ENCODE peak calls at places on chromosomes 6 and 20, in four cellular contexts. E, B, W and K are unnamed samples.

GRCh38 chr6:7239590-7239948 is 73.4 kb downstream of the SSR1 start:
- DNase-seq in W (no peak), B (no peak), E (no peak), K (no peak)

GRCh38 chr6:10719386-10720228 is 3.3 kb upstream of the TMEM14C start:
- DNase-seq in W (peak; percentile 44), B (no peak), E (no peak), K (no peak)

GRCh38 chr6:149934249-149935156 is 7.3 kb upstream of the ULBP2 start:
- DNase-seq in B (no peak), W (peak; percentile 91), E (no peak), K (peak; percentile 45)

GRCh38 chr20:53181866-53182376 is 209.8 kb downstream of the TSHZ2 start:
- DNase-seq in B (no peak), E (no peak), W (no peak), K (no peak)

GRCh38 chr6:83216806-83217205 is 23.6 kb downstream of the RWDD2A start:
- DNase-seq in B (no peak), W (no peak), E (no peak), K (no peak)

GRCh38 chr20:62030834-62031434 is 34.7 kb downstream of the TAF4 start:
- DNase-seq in B (no peak), E (no peak), W (no peak), K (no peak)

GRCh38 chr6:163706688-163707087 is 292.2 kb downstream of the QKI start:
- DNase-seq in E (no peak), W (no peak), B (no peak), K (no peak)

GRCh38 chr6:79598012-79598411 is 33.1 kb upstream of the SH3BGRL2 start:
- DNase-seq in W (no peak), B (no peak), E (no peak), K (no peak)

GRCh38 chr6:11824986-11825385 is 46.4 kb upstream of the ADTRP start:
- DNase-seq in B (no peak), W (no peak), E (no peak), K (no peak)

GRCh38 chr6:30691208-30691872 is 556 bp upstream of the NRM start:
- DNase-seq in E (no peak), W (no peak), B (no peak), K (no peak)

GRCh38 chr6:21992178-21992967 is 304.5 kb downstream of the PRL start:
- DNase-seq in E (no peak), W (peak; percentile 11), B (peak; percentile 35), K (no peak)

GRCh38 chr6:39772559-39773283 is 19.5 kb upstream of the DAAM2 start:
- DNase-seq in E (no peak), W (no peak), B (peak; percentile 86), K (no peak)

GRCh38 chr6:30361661-30362060 is 16.7 kb downstream of the RPP21 start:
- DNase-seq in B (no peak), W (no peak), E (no peak), K (no peak)

GRCh38 chr6:149271348-149272340 is 45.9 kb upstream of the TAB2 start:
- DNase-seq in W (peak; percentile 35), E (peak; percentile 84), B (no peak), K (no peak)

GRCh38 chr6:168335341-168335740 is 15.8 kb upstream of the DACT2 start:
- DNase-seq in B (no peak), W (no peak), E (no peak), K (no peak)

GRCh38 chr6:139834232-139834631 is 459.8 kb upstream of the CITED2 start:
- DNase-seq in E (no peak), B (no peak), W (no peak), K (no peak)

GRCh38 chr6:19994909-19995308 is 157.7 kb downstream of the ID4 start:
- DNase-seq in W (no peak), B (no peak), E (no peak), K (no peak)

GRCh38 chr20:38764563-38765355 is 16.5 kb downstream of the ACTR5 start:
- DNase-seq in B (peak; percentile 28), W (no peak), E (no peak), K (peak; percentile 43)

GRCh38 chr20:63500902-63501817 is 2.3 kb upstream of the EEF1A2 start:
- DNase-seq in W (no peak), B (no peak), E (no peak), K (no peak)

GRCh38 chr20:53750827-53751393 is 157.3 kb upstream of the ZNF217 start:
- DNase-seq in W (no peak), B (peak; percentile 95), E (no peak), K (peak; percentile 91)

GRCh38 chr6:46964716-46965519 is 43.2 kb upstream of the ADGRF5 start:
- DNase-seq in B (no peak), W (no peak), E (no peak), K (no peak)

GRCh38 chr6:16783952-16784351 is 22.7 kb upstream of the ATXN1 start:
- DNase-seq in E (no peak), W (no peak), B (no peak), K (no peak)

GRCh38 chr6:11766589-11767450 is 11.8 kb downstream of the ADTRP start:
- DNase-seq in B (peak; percentile 95), W (no peak), E (no peak), K (peak; percentile 81)

GRCh38 chr6:109527989-109528388 is 45.0 kb upstream of the ZBTB24 start:
- DNase-seq in E (no peak), W (no peak), B (no peak), K (no peak)

GRCh38 chr6:80163754-80164187 is 57.3 kb downstream of the BCKDHB start:
- DNase-seq in W (no peak), E (no peak), B (peak; percentile 36), K (peak; percentile 35)

GRCh38 chr6:41638002-41638800 is at the start of gene MDFI:
- DNase-seq in B (no peak), E (peak; percentile 55), W (no peak), K (no peak)

GRCh38 chr20:444862-445426 is 17.4 kb downstream of the TBC1D20 start:
- DNase-seq in E (no peak), W (no peak), B (peak; percentile 39), K (no peak)

GRCh38 chr6:170102038-170102437 is 188.8 kb downstream of the DLL1 start:
- DNase-seq in W (no peak), E (peak; percentile 55), B (no peak), K (no peak)

GRCh38 chr20:57934007-57934805 is 224.4 kb upstream of the PMEPA1 start:
- DNase-seq in E (no peak), B (no peak), W (peak; percentile 39), K (no peak)

GRCh38 chr20:4090756-4091331 is 75.5 kb upstream of the RNF24 start:
- DNase-seq in E (no peak), B (no peak), W (no peak), K (no peak)

GRCh38 chr20:64150756-64151633 is 13.3 kb upstream of the MYT1 start:
- DNase-seq in E (peak; percentile 47), B (no peak), W (no peak), K (no peak)

GRCh38 chr6:44264154-44265002 is 973 bp downstream of the NFKBIE start:
- DNase-seq in B (no peak), W (peak; percentile 60), E (peak; percentile 95), K (no peak)

GRCh38 chr6:82178759-82179112 is 68.8 kb downstream of the IBTK start:
- DNase-seq in E (no peak), B (no peak), W (no peak), K (no peak)

GRCh38 chr20:13183005-13183404 is 38.1 kb upstream of the ISM1 start:
- DNase-seq in E (no peak), W (no peak), B (no peak), K (no peak)

GRCh38 chr20:10558635-10559187 is 115.1 kb downstream of the JAG1 start:
- DNase-seq in E (no peak), W (no peak), B (peak; percentile 83), K (peak; percentile 71)

GRCh38 chr20:23086931-23087411 is 847 bp upstream of the CD93 start:
- DNase-seq in E (peak; percentile 85), B (no peak), W (no peak), K (no peak)

GRCh38 chr6:125597411-125598253 is 151.8 kb upstream of the HEY2 start:
- DNase-seq in B (no peak), E (no peak), W (peak; percentile 11), K (no peak)

GRCh38 chr6:131199568-131200272 is 64.5 kb downstream of the AKAP7 start:
- DNase-seq in E (peak; percentile 87), B (no peak), W (peak; percentile 67), K (peak; percentile 71)

GRCh38 chr6:129120856-129121255 is 237.9 kb downstream of the LAMA2 start:
- DNase-seq in E (no peak), W (no peak), B (no peak), K (no peak)

GRCh38 chr20:43959079-43959919 is 44.6 kb downstream of the TOX2 start:
- DNase-seq in B (no peak), W (peak; percentile 39), E (peak; percentile 72), K (no peak)

GRCh38 chr6:56527934-56528333 is 114.8 kb downstream of the DST start:
- DNase-seq in B (no peak), E (no peak), W (no peak), K (no peak)
- H3K4me3 ChIP-seq in B (no peak overlapping the region), E (no peak overlapping the region), W (no peak overlapping the region), K (no peak overlapping the region)

DNA sequence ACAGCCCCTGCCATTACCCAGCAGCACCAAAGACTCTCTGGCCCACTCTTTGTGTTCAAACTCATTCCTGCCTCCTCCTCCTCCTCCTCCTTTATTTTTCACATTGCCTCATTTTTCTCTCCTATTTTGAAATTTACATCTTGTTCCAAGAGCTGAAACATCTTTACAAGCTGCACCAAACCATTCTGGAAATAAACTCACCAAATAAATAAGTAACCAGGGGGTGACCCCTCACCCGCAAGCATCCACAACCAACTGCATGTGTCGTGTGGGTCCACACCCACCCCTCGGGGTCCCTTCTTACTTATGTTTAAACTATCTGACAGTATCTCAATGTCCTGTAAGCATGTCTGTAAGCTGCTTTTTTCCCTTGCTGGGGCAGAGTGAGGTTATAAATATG is 1.4 kb downstream of the KCNB1 start:
- DNase-seq in E (no peak), B (no peak), W (no peak), K (no peak)
- H3K4me3 ChIP-seq in E (no peak overlapping the region), B (no peak overlapping the region), W (no peak overlapping the region), K (no peak overlapping the region)

GRCh38 chr6:95518630-95519227 is 58.6 kb upstream of the MANEA start:
- DNase-seq in E (peak; percentile 63), W (no peak), B (no peak), K (no peak)
- H3K4me3 ChIP-seq in E (no peak overlapping the region), W (no peak overlapping the region), B (no peak overlapping the region), K (no peak overlapping the region)

DNA sequence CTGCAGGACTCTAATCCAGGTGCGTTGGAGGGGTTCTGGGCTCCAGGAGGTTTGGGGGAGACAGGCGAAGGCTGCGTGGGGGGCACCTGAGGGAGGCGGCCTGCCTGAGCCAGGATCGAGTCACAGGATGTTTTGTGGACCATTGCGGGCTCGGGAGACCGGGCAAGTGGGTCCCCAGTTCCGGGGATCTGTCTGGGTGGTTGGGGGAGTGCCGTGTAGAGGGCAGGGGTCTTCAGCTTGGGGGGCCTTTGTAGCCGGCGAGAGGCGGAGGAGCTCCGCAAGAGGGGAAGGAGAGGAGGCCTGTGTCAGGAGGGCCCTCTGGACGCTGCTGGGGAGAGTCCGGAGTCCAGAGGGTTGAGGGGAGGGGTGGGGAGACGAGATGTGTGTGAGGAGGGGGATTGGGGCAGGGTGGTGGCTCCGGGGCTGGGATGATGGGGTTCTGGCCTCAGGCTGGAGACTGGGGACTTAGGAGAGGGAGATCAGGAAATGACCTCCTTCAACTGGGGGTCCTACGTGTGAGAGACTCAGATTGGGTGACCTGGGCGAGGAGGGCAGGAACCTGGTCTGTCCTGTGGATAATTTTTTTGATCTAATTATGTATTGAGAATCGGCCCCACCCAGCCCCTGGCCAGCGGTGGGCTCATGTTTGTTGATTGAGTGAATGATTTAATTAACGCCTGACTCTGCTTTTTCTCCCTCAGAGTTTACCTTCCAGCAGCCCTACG is 505 bp downstream of the SNAI1 start:
- DNase-seq in E (no peak), B (no peak), W (no peak), K (no peak)
- H3K4me3 ChIP-seq in E (peak overlapping the region; percentile 51), B (peak overlapping the region; percentile 58), W (no peak overlapping the region), K (peak overlapping the region; percentile 94)